ENCODE peak calls at places on chromosomes 6 and 20, in four cellular contexts. U is sciatic nerve, N is T-helper 17 cell, Q is RWPE2. C is an unnamed sample.

GRCh38 chr20:59055302-59055701 is 12.7 kb upstream of the PRELID3B start:
- ATAC-seq in N (peak; percentile 50), U (no peak), Q (peak; percentile 75), C (no peak)

GRCh38 chr6:11251553-11252358 is 19.3 kb upstream of the NEDD9 start:
- ATAC-seq in N (no peak), Q (peak; percentile 87), U (peak; percentile 96), C (peak; percentile 44)

GRCh38 chr20:39571171-39571570 is 609.0 kb downstream of the DHX35 start:
- ATAC-seq in Q (no peak), U (no peak), N (no peak), C (no peak)

GRCh38 chr6:41584205-41584604 is 38.0 kb downstream of the FOXP4 start:
- ATAC-seq in U (no peak), N (no peak), Q (no peak), C (no peak)

GRCh38 chr6:11729083-11729482 is 49.5 kb downstream of the ADTRP start:
- ATAC-seq in Q (no peak), N (peak; percentile 60), U (no peak), C (no peak)

GRCh38 chr6:116314878-116315277 is 35.1 kb upstream of the TSPYL1 start:
- ATAC-seq in N (no peak), Q (no peak), U (no peak), C (no peak)

GRCh38 chr20:1376007-1376406 is 16.8 kb downstream of the FKBP1A start:
- ATAC-seq in U (no peak), N (peak; percentile 16), Q (no peak), C (peak; percentile 10)

GRCh38 chr6:82057846-82058554 is 189.5 kb downstream of the IBTK start:
- ATAC-seq in N (no peak), U (peak; percentile 85), Q (peak; percentile 50), C (no peak)

GRCh38 chr20:16575390-16576140 is 2.3 kb upstream of the KIF16B start:
- ATAC-seq in U (no peak), Q (no peak), N (peak; percentile 4), C (no peak)

GRCh38 chr6:107822154-107823046 is 1.7 kb downstream of the SCML4 start:
- ATAC-seq in N (no peak), U (no peak), Q (no peak), C (no peak)

GRCh38 chr6:100482698-100483097 is 18.0 kb upstream of the SIM1 start:
- ATAC-seq in N (no peak), U (no peak), Q (no peak), C (no peak)

GRCh38 chr20:35290186-35290886 is 1.9 kb downstream of the FAM83C start:
- ATAC-seq in U (no peak), N (no peak), Q (peak; percentile 3), C (no peak)

GRCh38 chr6:148502083-148502772 is 159.6 kb downstream of the SASH1 start:
- ATAC-seq in U (peak; percentile 89), Q (no peak), N (no peak), C (no peak)

GRCh38 chr6:131116755-131117360 is 18.4 kb upstream of the AKAP7 start:
- ATAC-seq in U (peak; percentile 51), Q (no peak), N (no peak), C (no peak)

GRCh38 chr20:36441027-36441414 is 100.3 kb upstream of the MYL9 start:
- ATAC-seq in Q (no peak), N (no peak), U (no peak), C (no peak)

GRCh38 chr6:42572523-42572922 is 8.7 kb downstream of the UBR2 start:
- ATAC-seq in Q (no peak), N (peak; percentile 83), U (no peak), C (peak; percentile 50)

GRCh38 chr6:16239090-16239797 is 857 bp downstream of the GMPR start:
- ATAC-seq in N (no peak), U (peak; percentile 51), Q (peak; percentile 51), C (peak; percentile 47)

GRCh38 chr6:44133003-44133931 is 5.9 kb downstream of the TMEM63B start:
- ATAC-seq in Q (peak; percentile 88), U (peak; percentile 92), N (no peak), C (peak; percentile 66)

GRCh38 chr6:56642366-56643261 is at the start of gene DST:
- ATAC-seq in Q (peak; percentile 84), N (no peak), U (peak; percentile 71), C (peak; percentile 95)

GRCh38 chr6:150651808-150652473 is 52.3 kb downstream of the PLEKHG1 start:
- ATAC-seq in U (no peak), Q (no peak), N (no peak), C (no peak)

GRCh38 chr20:62710886-62711702 is 2.5 kb downstream of the NTSR1 start:
- ATAC-seq in N (peak; percentile 52), Q (peak; percentile 75), U (no peak), C (peak; percentile 16)

GRCh38 chr20:57856658-57857057 is 146.8 kb upstream of the PMEPA1 start:
- ATAC-seq in N (peak; percentile 41), Q (no peak), U (no peak), C (no peak)

GRCh38 chr6:158452191-158452590 is 107.7 kb upstream of the TMEM181 start:
- ATAC-seq in U (no peak), N (no peak), Q (peak; percentile 74), C (peak; percentile 99)

GRCh38 chr6:8029243-8029870 is 34.8 kb downstream of the BLOC1S5 start:
- ATAC-seq in U (no peak), Q (no peak), N (no peak), C (no peak)

GRCh38 chr6:17585766-17586502 is 14.2 kb upstream of the FAM8A1 start:
- ATAC-seq in U (no peak), Q (peak; percentile 40), N (no peak), C (no peak)

GRCh38 chr6:88843040-88843439 is 120.4 kb downstream of the RNGTT start:
- ATAC-seq in U (peak; percentile 87), Q (no peak), N (no peak), C (no peak)

GRCh38 chr6:75418233-75418632 is 75.4 kb downstream of the FILIP1 start:
- ATAC-seq in U (no peak), N (no peak), Q (peak; percentile 83), C (no peak)

GRCh38 chr20:24773751-24774201 is 175.3 kb upstream of the CST7 start:
- ATAC-seq in Q (peak; percentile 93), N (no peak), U (no peak), C (no peak)

GRCh38 chr6:53854843-53855567 is 60.2 kb downstream of the LRRC1 start:
- ATAC-seq in N (peak; percentile 98), Q (peak; percentile 70), U (no peak), C (peak; percentile 55)

GRCh38 chr20:49717693-49718092 is 4.0 kb upstream of the B4GALT5 start:
- ATAC-seq in U (no peak), N (no peak), Q (no peak), C (peak; percentile 92)

GRCh38 chr6:167705211-167705750 is 121.4 kb upstream of the AFDN start:
- ATAC-seq in N (no peak), Q (no peak), U (peak; percentile 21), C (no peak)

GRCh38 chr6:145036236-145036635 is 699.1 kb downstream of the EPM2A start:
- ATAC-seq in Q (no peak), U (no peak), N (no peak), C (no peak)

GRCh38 chr6:12001706-12002070 is 10.4 kb upstream of the HIVEP1 start:
- ATAC-seq in U (no peak), Q (no peak), N (no peak), C (no peak)

GRCh38 chr6:167153523-167153959 is 4.2 kb downstream of the GPR31 start:
- ATAC-seq in U (no peak), N (peak; percentile 45), Q (no peak), C (no peak)

GRCh38 chr6:160178271-160178670 is 56.7 kb downstream of the SLC22A1 start:
- ATAC-seq in Q (no peak), U (no peak), N (no peak), C (no peak)